ENCODE peak calls at places on chromosome 7, in four cellular contexts. I, X, P and E are unnamed samples.

GRCh38 chr7:114312649-114313048 is 102.0 kb upstream of the FOXP2 start:
- DNase-seq in I (no peak), X (no peak), P (no peak), E (no peak)

GRCh38 chr7:99740573-99741437 is 5.8 kb upstream of the CYP3A7 start:
- DNase-seq in I (no peak), X (peak; percentile 41), P (no peak), E (no peak)

GRCh38 chr7:111029574-111030357 is 61.2 kb upstream of the LRRN3 start:
- DNase-seq in I (no peak), X (peak; percentile 42), P (peak; percentile 53), E (peak; percentile 15)

GRCh38 chr7:111083423-111083822 is 7.5 kb upstream of the LRRN3 start:
- DNase-seq in I (no peak), X (peak; percentile 30), P (peak; percentile 89), E (no peak)

GRCh38 chr7:74068378-74069085 is 15.1 kb upstream of the LIMK1 start:
- DNase-seq in I (no peak), X (no peak), P (no peak), E (no peak)

GRCh38 chr7:140723002-140723401 is 26.5 kb downstream of the NDUFB2 start:
- DNase-seq in I (no peak), X (no peak), P (no peak), E (no peak)

GRCh38 chr7:141697211-141697871 is 4.6 kb downstream of the DENND11 start:
- DNase-seq in I (peak; percentile 35), X (no peak), P (no peak), E (no peak)

GRCh38 chr7:125241548-125241947 is 311.9 kb upstream of the POT1 start:
- DNase-seq in I (no peak), X (no peak), P (no peak), E (no peak)

GRCh38 chr7:123871998-123872867 is 27.3 kb downstream of the HYAL4 start:
- DNase-seq in I (peak; percentile 1), X (peak; percentile 74), P (peak; percentile 42), E (peak; percentile 41)

GRCh38 chr7:103821105-103821504 is 168.4 kb downstream of the RELN start:
- DNase-seq in I (no peak), X (no peak), P (no peak), E (peak; percentile 61)